ENCODE peak calls at places on chromosomes 11 and 22, in ten cellular contexts. One of them, this sample, is unnamed.

GRCh38 chr11:116793476-116794096 is 1.9 kb upstream of the APOA5 start:
- DNase-seq in natural killer cell: no peak
- DNase-seq in PC-9: no peak
- DNase-seq in activated CD4-positive, alpha-beta T cell treated with anti-CD3 and anti-CD28 coated beads for 36 hours: no peak
- DNase-seq in occipital lobe: no peak
- DNase-seq in putamen: no peak
- DNase-seq in pancreas: no peak
- DNase-seq in coronary artery: no peak
- DNase-seq in mammary epithelial cell: no peak
- DNase-seq in RWPE1: no peak
- DNase-seq in this sample: peak

GRCh38 chr11:129117595-129118350 is 74.4 kb downstream of the ARHGAP32 start:
- DNase-seq in natural killer cell: no peak
- DNase-seq in PC-9: peak
- DNase-seq in activated CD4-positive, alpha-beta T cell treated with anti-CD3 and anti-CD28 coated beads for 36 hours: peak
- DNase-seq in occipital lobe: no peak
- DNase-seq in putamen: peak
- DNase-seq in pancreas: peak
- DNase-seq in coronary artery: no peak
- DNase-seq in mammary epithelial cell: peak
- DNase-seq in RWPE1: peak
- DNase-seq in this sample: peak

GRCh38 chr11:110795124-110795624 is 82.9 kb upstream of the ARHGAP20 start:
- DNase-seq in natural killer cell: no peak
- DNase-seq in PC-9: no peak
- DNase-seq in activated CD4-positive, alpha-beta T cell treated with anti-CD3 and anti-CD28 coated beads for 36 hours: no peak
- DNase-seq in occipital lobe: no peak
- DNase-seq in putamen: no peak
- DNase-seq in pancreas: no peak
- DNase-seq in coronary artery: no peak
- DNase-seq in mammary epithelial cell: no peak
- DNase-seq in RWPE1: no peak
- DNase-seq in this sample: no peak

GRCh38 chr11:27718346-27718852 is 18.1 kb upstream of the BDNF start:
- DNase-seq in natural killer cell: no peak
- DNase-seq in PC-9: peak
- DNase-seq in activated CD4-positive, alpha-beta T cell treated with anti-CD3 and anti-CD28 coated beads for 36 hours: no peak
- DNase-seq in occipital lobe: peak
- DNase-seq in putamen: peak
- DNase-seq in pancreas: peak
- DNase-seq in coronary artery: no peak
- DNase-seq in mammary epithelial cell: peak
- DNase-seq in RWPE1: peak
- DNase-seq in this sample: peak

GRCh38 chr22:36102995-36103394 is 57.6 kb downstream of the APOL3 start:
- DNase-seq in natural killer cell: no peak
- DNase-seq in PC-9: no peak
- DNase-seq in activated CD4-positive, alpha-beta T cell treated with anti-CD3 and anti-CD28 coated beads for 36 hours: no peak
- DNase-seq in occipital lobe: no peak
- DNase-seq in putamen: no peak
- DNase-seq in pancreas: no peak
- DNase-seq in coronary artery: no peak
- DNase-seq in mammary epithelial cell: no peak
- DNase-seq in RWPE1: no peak
- DNase-seq in this sample: no peak

GRCh38 chr11:130765369-130765768 is 150.9 kb downstream of the SNX19 start:
- DNase-seq in natural killer cell: no peak
- DNase-seq in PC-9: no peak
- DNase-seq in activated CD4-positive, alpha-beta T cell treated with anti-CD3 and anti-CD28 coated beads for 36 hours: no peak
- DNase-seq in occipital lobe: no peak
- DNase-seq in putamen: no peak
- DNase-seq in pancreas: no peak
- DNase-seq in coronary artery: peak
- DNase-seq in mammary epithelial cell: no peak
- DNase-seq in RWPE1: no peak
- DNase-seq in this sample: no peak

GRCh38 chr22:48316876-48317250 is 1510.8 kb downstream of the BRD1 start:
- DNase-seq in natural killer cell: no peak
- DNase-seq in PC-9: no peak
- DNase-seq in activated CD4-positive, alpha-beta T cell treated with anti-CD3 and anti-CD28 coated beads for 36 hours: no peak
- DNase-seq in occipital lobe: no peak
- DNase-seq in putamen: no peak
- DNase-seq in pancreas: no peak
- DNase-seq in coronary artery: peak
- DNase-seq in mammary epithelial cell: no peak
- DNase-seq in RWPE1: no peak
- DNase-seq in this sample: no peak

GRCh38 chr11:80900265-80900664 is 1459.4 kb upstream of the TENM4 start:
- DNase-seq in natural killer cell: no peak
- DNase-seq in PC-9: no peak
- DNase-seq in activated CD4-positive, alpha-beta T cell treated with anti-CD3 and anti-CD28 coated beads for 36 hours: no peak
- DNase-seq in occipital lobe: no peak
- DNase-seq in putamen: no peak
- DNase-seq in pancreas: no peak
- DNase-seq in coronary artery: no peak
- DNase-seq in mammary epithelial cell: no peak
- DNase-seq in RWPE1: no peak
- DNase-seq in this sample: no peak

GRCh38 chr11:17853280-17853679 is 118.7 kb downstream of the KCNC1 start:
- DNase-seq in natural killer cell: no peak
- DNase-seq in PC-9: no peak
- DNase-seq in activated CD4-positive, alpha-beta T cell treated with anti-CD3 and anti-CD28 coated beads for 36 hours: no peak
- DNase-seq in occipital lobe: no peak
- DNase-seq in putamen: no peak
- DNase-seq in pancreas: no peak
- DNase-seq in coronary artery: no peak
- DNase-seq in mammary epithelial cell: no peak
- DNase-seq in RWPE1: no peak
- DNase-seq in this sample: no peak

GRCh38 chr11:61785837-61786402 is 6.5 kb downstream of the TMEM258 start:
- DNase-seq in natural killer cell: no peak
- DNase-seq in PC-9: no peak
- DNase-seq in activated CD4-positive, alpha-beta T cell treated with anti-CD3 and anti-CD28 coated beads for 36 hours: no peak
- DNase-seq in occipital lobe: no peak
- DNase-seq in putamen: no peak
- DNase-seq in pancreas: peak
- DNase-seq in coronary artery: no peak
- DNase-seq in mammary epithelial cell: no peak
- DNase-seq in RWPE1: no peak
- DNase-seq in this sample: peak

GRCh38 chr11:115959098-115959497 is 454.9 kb upstream of the CADM1 start:
- DNase-seq in natural killer cell: no peak
- DNase-seq in PC-9: no peak
- DNase-seq in activated CD4-positive, alpha-beta T cell treated with anti-CD3 and anti-CD28 coated beads for 36 hours: no peak
- DNase-seq in occipital lobe: no peak
- DNase-seq in putamen: no peak
- DNase-seq in pancreas: no peak
- DNase-seq in coronary artery: no peak
- DNase-seq in mammary epithelial cell: no peak
- DNase-seq in RWPE1: no peak
- DNase-seq in this sample: no peak

GRCh38 chr11:44740967-44741366 is 14.2 kb downstream of the TSPAN18 start:
- DNase-seq in natural killer cell: no peak
- DNase-seq in PC-9: no peak
- DNase-seq in activated CD4-positive, alpha-beta T cell treated with anti-CD3 and anti-CD28 coated beads for 36 hours: no peak
- DNase-seq in occipital lobe: no peak
- DNase-seq in putamen: no peak
- DNase-seq in pancreas: no peak
- DNase-seq in coronary artery: no peak
- DNase-seq in mammary epithelial cell: no peak
- DNase-seq in RWPE1: no peak
- DNase-seq in this sample: no peak

GRCh38 chr11:69352715-69353325 is 58.9 kb downstream of the MYEOV start:
- DNase-seq in natural killer cell: no peak
- DNase-seq in PC-9: no peak
- DNase-seq in activated CD4-positive, alpha-beta T cell treated with anti-CD3 and anti-CD28 coated beads for 36 hours: peak
- DNase-seq in occipital lobe: no peak
- DNase-seq in putamen: no peak
- DNase-seq in pancreas: no peak
- DNase-seq in coronary artery: peak
- DNase-seq in mammary epithelial cell: peak
- DNase-seq in RWPE1: peak
- DNase-seq in this sample: peak

GRCh38 chr11:116162541-116163230 is 610.1 kb downstream of the BUD13 start:
- DNase-seq in natural killer cell: no peak
- DNase-seq in PC-9: no peak
- DNase-seq in activated CD4-positive, alpha-beta T cell treated with anti-CD3 and anti-CD28 coated beads for 36 hours: no peak
- DNase-seq in occipital lobe: no peak
- DNase-seq in putamen: peak
- DNase-seq in pancreas: no peak
- DNase-seq in coronary artery: peak
- DNase-seq in mammary epithelial cell: no peak
- DNase-seq in RWPE1: no peak
- DNase-seq in this sample: peak

GRCh38 chr11:77195071-77195705 is 67.1 kb downstream of the MYO7A start:
- DNase-seq in natural killer cell: no peak
- DNase-seq in PC-9: no peak
- DNase-seq in activated CD4-positive, alpha-beta T cell treated with anti-CD3 and anti-CD28 coated beads for 36 hours: no peak
- DNase-seq in occipital lobe: no peak
- DNase-seq in putamen: no peak
- DNase-seq in pancreas: no peak
- DNase-seq in coronary artery: no peak
- DNase-seq in mammary epithelial cell: no peak
- DNase-seq in RWPE1: no peak
- DNase-seq in this sample: no peak

GRCh38 chr11:108117746-108118371 is 3.5 kb upstream of the ACAT1 start:
- DNase-seq in natural killer cell: no peak
- DNase-seq in PC-9: no peak
- DNase-seq in activated CD4-positive, alpha-beta T cell treated with anti-CD3 and anti-CD28 coated beads for 36 hours: no peak
- DNase-seq in occipital lobe: no peak
- DNase-seq in putamen: no peak
- DNase-seq in pancreas: no peak
- DNase-seq in coronary artery: no peak
- DNase-seq in mammary epithelial cell: peak
- DNase-seq in RWPE1: peak
- DNase-seq in this sample: peak